ENCODE peak calls at places on chromosome 15, in four cellular contexts. E is stomach, C is breast epithelium, Y is endothelial cell of umbilical vein. D is an unnamed sample.

GRCh38 chr15:92664178-92664900 is 8.8 kb upstream of the FAM174B start:
- DNase-seq in C (no peak), E (no peak), Y (no peak), D (no peak)

GRCh38 chr15:100330221-100330620 is 11.6 kb downstream of the ADAMTS17 start:
- DNase-seq in Y (no peak), E (peak), C (no peak), D (no peak)

GRCh38 chr15:42404461-42405235 is 45.3 kb downstream of the CAPN3 start:
- DNase-seq in E (no peak), Y (no peak), C (no peak), D (no peak)

GRCh38 chr15:66852064-66852905 is 150.2 kb downstream of the SMAD6 start:
- DNase-seq in C (no peak), Y (no peak), E (peak), D (peak)

GRCh38 chr15:40192942-40193341 is 32.1 kb downstream of the BUB1B start:
- DNase-seq in E (no peak), C (no peak), Y (peak), D (no peak)

GRCh38 chr15:39887211-39887610 is 32.9 kb downstream of the GPR176 start:
- DNase-seq in C (no peak), Y (no peak), E (no peak), D (no peak)

GRCh38 chr15:58369261-58369699 is 62.5 kb upstream of the LIPC start:
- DNase-seq in E (no peak), C (no peak), Y (no peak), D (no peak)

GRCh38 chr15:60945196-60945595 is 283.9 kb downstream of the RORA start:
- DNase-seq in E (peak), Y (peak), C (peak), D (peak)

GRCh38 chr15:81096398-81096797 is 37.7 kb upstream of the CFAP161 start:
- DNase-seq in Y (no peak), C (no peak), E (no peak), D (no peak)

GRCh38 chr15:64905119-64905831 is 6.4 kb upstream of the ANKDD1A start:
- DNase-seq in E (peak), Y (peak), C (no peak), D (peak)

GRCh38 chr15:83612226-83612625 is 41.7 kb upstream of the ADAMTSL3 start:
- DNase-seq in E (no peak), Y (no peak), C (no peak), D (no peak)

GRCh38 chr15:63203451-63204090 is 14.2 kb downstream of the RAB8B start:
- DNase-seq in Y (no peak), C (no peak), E (no peak), D (no peak)

GRCh38 chr15:93932164-93932776 is 299.1 kb upstream of the MCTP2 start:
- DNase-seq in C (no peak), E (no peak), Y (no peak), D (no peak)

GRCh38 chr15:57598346-57598745 is 6.6 kb downstream of the MYZAP start:
- DNase-seq in Y (no peak), E (no peak), C (no peak), D (no peak)

GRCh38 chr15:66293419-66294156 is at the start of gene DIS3L:
- DNase-seq in C (no peak), Y (peak), E (peak), D (peak)

GRCh38 chr15:55343168-55343567 is 24.1 kb downstream of the PIGB start:
- DNase-seq in C (peak), Y (peak), E (no peak), D (no peak)

GRCh38 chr15:95169701-95170459 is 938.5 kb downstream of the MCTP2 start:
- DNase-seq in C (peak), E (peak), Y (no peak), D (peak)

GRCh38 chr15:25710184-25710583 is 152.9 kb downstream of the ATP10A start:
- DNase-seq in C (no peak), Y (no peak), E (peak), D (peak)

GRCh38 chr15:85306946-85307686 is 73.3 kb upstream of the AKAP13 start:
- DNase-seq in Y (no peak), E (peak), C (no peak), D (no peak)

GRCh38 chr15:96703794-96704550 is 373.5 kb downstream of the NR2F2 start:
- DNase-seq in C (no peak), E (no peak), Y (no peak), D (no peak)

GRCh38 chr15:78077053-78077859 is at the start of gene TBC1D2B:
- DNase-seq in Y (peak), E (peak), C (no peak), D (peak)

GRCh38 chr15:78075490-78076230 is 1.9 kb downstream of the TBC1D2B start:
- DNase-seq in Y (peak), C (peak), E (peak), D (peak)

GRCh38 chr15:78079296-78080087 is 2.0 kb upstream of the TBC1D2B start:
- DNase-seq in Y (no peak), E (no peak), C (no peak), D (peak)

GRCh38 chr15:78077860-78078187 is 313 bp upstream of the TBC1D2B start:
- DNase-seq in E (no peak), Y (no peak), C (no peak), D (no peak)

DNA sequence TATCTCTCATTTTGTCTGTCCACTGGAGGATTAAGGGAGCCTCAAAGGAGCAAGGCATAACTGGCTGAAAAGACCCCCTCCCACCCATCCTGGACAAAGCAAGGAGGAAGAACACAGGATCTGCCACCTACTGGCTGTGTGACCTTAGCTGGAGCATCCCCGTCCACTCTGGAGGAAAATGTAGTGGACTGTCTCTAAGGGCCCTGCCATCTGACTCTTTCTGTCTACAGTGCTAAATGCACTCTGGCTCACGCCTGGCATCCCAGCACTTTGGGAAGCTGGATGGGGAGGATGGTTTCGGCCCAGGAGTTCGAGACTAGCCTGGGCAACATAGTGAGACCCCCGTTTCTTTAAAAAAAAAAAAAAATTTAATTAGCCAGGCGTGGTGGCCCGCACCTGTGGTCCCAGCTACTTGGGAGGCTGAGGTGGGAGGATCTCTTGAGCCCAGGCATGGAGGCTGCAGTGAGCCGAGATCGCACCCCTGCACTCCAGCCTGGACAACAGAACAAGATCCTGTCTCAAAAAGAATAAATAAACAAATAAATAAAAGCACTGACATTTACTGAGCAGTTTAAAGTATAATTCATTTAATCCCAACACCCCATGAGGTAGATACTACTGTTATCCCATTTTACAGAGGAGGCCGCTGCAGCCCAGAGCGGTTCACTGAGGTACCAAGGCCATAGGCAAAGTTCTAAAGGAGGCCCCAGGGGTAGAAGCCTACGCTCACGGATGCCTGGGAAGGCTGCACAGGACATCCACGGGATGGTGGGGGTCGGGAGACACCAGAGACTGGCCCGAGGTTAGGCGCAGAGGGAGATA is 1.1 kb downstream of the TBC1D2B start:
- DNase-seq in C (no peak), Y (no peak), E (no peak), D (peak)
- H3K27ac ChIP-seq in C (peak), Y (peak), E (peak), D (peak)

GRCh38 chr15:75530169-75530568 is 48.9 kb downstream of the PTPN9 start:
- DNase-seq in E (no peak), Y (no peak), C (no peak), D (no peak)

GRCh38 chr15:75531041-75531450 is 48.1 kb downstream of the PTPN9 start:
- DNase-seq in C (peak), E (no peak), Y (no peak), D (peak)

GRCh38 chr15:75533945-75534344 is 45.2 kb downstream of the PTPN9 start:
- DNase-seq in Y (no peak), E (no peak), C (no peak), D (no peak)

GRCh38 chr15:75538376-75538775 is 40.7 kb downstream of the PTPN9 start:
- DNase-seq in C (no peak), Y (no peak), E (no peak), D (no peak)

GRCh38 chr15:75532413-75533250 is 46.5 kb downstream of the PTPN9 start:
- DNase-seq in C (peak), Y (peak), E (peak), D (peak)
- TF ChIP-seq POLR2AphosphoS5 in C (peak), Y (peak), E (peak), D (no peak)

GRCh38 chr15:72486144-72486543 is 12.0 kb downstream of the ARIH1 start:
- DNase-seq in Y (no peak), C (no peak), E (no peak), D (no peak)
- H3K27ac ChIP-seq in Y (no peak), C (no peak), E (no peak), D (no peak)

DNA sequence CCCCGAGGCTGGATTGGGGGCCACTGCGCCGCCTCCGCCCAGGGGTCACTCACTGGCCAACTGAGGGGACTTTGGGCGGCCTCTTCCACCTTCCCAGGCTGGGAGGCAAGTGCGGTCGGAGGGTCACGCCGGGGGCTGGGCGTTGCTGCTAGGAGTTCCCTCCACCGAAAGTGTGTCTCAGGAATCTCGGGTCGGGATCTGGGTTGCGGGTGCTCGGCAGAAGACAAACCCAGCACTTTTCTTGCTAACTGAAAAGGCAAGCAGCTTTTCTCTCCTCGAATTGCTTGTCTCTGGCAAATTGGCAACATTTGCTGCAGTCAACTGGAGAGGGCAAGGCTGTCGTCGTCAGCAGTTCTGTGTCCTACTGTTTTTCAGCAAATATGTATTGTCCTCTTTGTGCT is 376 bp upstream of the SLC30A4 start:
- DNase-seq in E (no peak), C (peak), Y (peak), D (no peak)
- TF ChIP-seq POLR2AphosphoS5 in E (no peak), C (no peak), Y (no peak), D (peak)

GRCh38 chr15:86615816-86616215 is 536.1 kb downstream of the AGBL1 start:
- DNase-seq in Y (no peak), C (no peak), E (no peak), D (no peak)

GRCh38 chr15:86624261-86625036 is 544.8 kb downstream of the AGBL1 start:
- DNase-seq in Y (peak), E (no peak), C (no peak), D (peak)

GRCh38 chr15:86623236-86623635 is 543.6 kb downstream of the AGBL1 start:
- DNase-seq in E (no peak), Y (no peak), C (no peak), D (no peak)

GRCh38 chr15:86620113-86620512 is 540.4 kb downstream of the AGBL1 start:
- DNase-seq in C (no peak), Y (no peak), E (no peak), D (no peak)

GRCh38 chr15:86620636-86621349 is 541.1 kb downstream of the AGBL1 start:
- DNase-seq in E (no peak), C (no peak), Y (no peak), D (no peak)
- H3K27ac ChIP-seq in E (no peak), C (no peak), Y (no peak), D (no peak)

GRCh38 chr15:90046846-90047481 is 45.8 kb downstream of the ZNF710 start:
- DNase-seq in C (peak), Y (no peak), E (peak), D (no peak)
- TF ChIP-seq POLR2AphosphoS5 in C (peak), Y (no peak), E (peak), D (no peak)

D was measured in sigmoid colon.